ENCODE peak calls at places on chromosome 14, in eight cellular contexts. E is stomach, G is testis, J is A549, H is dorsolateral prefrontal cortex, C is sigmoid colon, W is astrocyte, Z is uterus. F is an unnamed sample.

GRCh38 chr14:70919774-70920173 is 12.5 kb downstream of the PCNX1 start:
- DNase-seq in J (no peak), Z (no peak), H (no peak), G (no peak), C (no peak), E (no peak), W (peak), F (no peak)

GRCh38 chr14:72126561-72126960 is 194.3 kb downstream of the RGS6 start:
- DNase-seq in G (no peak), C (no peak), J (no peak), H (no peak), E (no peak), Z (no peak), W (no peak), F (no peak)

GRCh38 chr14:90491868-90492560 is 95.2 kb downstream of the CALM1 start:
- DNase-seq in E (no peak), Z (no peak), H (no peak), J (no peak), G (no peak), W (peak), C (no peak), F (peak)

GRCh38 chr14:98955741-98956070 is 316.3 kb downstream of the BCL11B start:
- DNase-seq in W (no peak), Z (no peak), E (no peak), G (no peak), J (no peak), H (no peak), C (peak), F (no peak)

GRCh38 chr14:22122227-22123187 is 448.9 kb upstream of the OR4E1 start:
- DNase-seq in H (no peak), J (no peak), E (no peak), C (no peak), W (no peak), G (no peak), Z (no peak), F (no peak)

GRCh38 chr14:101774006-101774755 is 12.7 kb downstream of the PPP2R5C start:
- DNase-seq in H (peak), G (no peak), C (no peak), W (no peak), J (no peak), Z (no peak), E (no peak), F (peak)

GRCh38 chr14:64741200-64741599 is 37.0 kb downstream of the PLEKHG3 start:
- DNase-seq in W (no peak), C (no peak), J (no peak), Z (no peak), E (no peak), G (no peak), H (no peak), F (no peak)

GRCh38 chr14:99127651-99128167 is 144.3 kb downstream of the BCL11B start:
- DNase-seq in E (peak), Z (no peak), G (no peak), C (peak), W (peak), H (no peak), J (no peak), F (no peak)

GRCh38 chr14:103207404-103208072 is 84.3 kb downstream of the TNFAIP2 start:
- DNase-seq in G (peak), H (no peak), J (no peak), W (peak), E (peak), C (peak), Z (peak), F (no peak)

GRCh38 chr14:69331206-69331605 is 66.9 kb downstream of the ERH start:
- DNase-seq in E (no peak), W (no peak), H (no peak), Z (no peak), G (no peak), C (peak), J (no peak), F (no peak)

GRCh38 chr14:39734306-39734705 is 302.1 kb upstream of the FBXO33 start:
- DNase-seq in E (no peak), Z (no peak), G (no peak), C (no peak), J (no peak), W (no peak), H (no peak), F (no peak)

GRCh38 chr14:68789002-68789797 is 3.7 kb downstream of the ZFP36L1 start:
- DNase-seq in J (peak), E (peak), W (peak), G (peak), Z (peak), H (peak), C (peak), F (peak)

GRCh38 chr14:29216316-29216715 is 449.7 kb downstream of the FOXG1 start:
- DNase-seq in G (no peak), H (no peak), C (no peak), E (no peak), W (no peak), Z (no peak), J (no peak), F (no peak)

GRCh38 chr14:58785741-58786140 is 148.0 kb downstream of the DACT1 start:
- DNase-seq in W (no peak), E (no peak), Z (no peak), H (no peak), J (no peak), C (no peak), G (no peak), F (no peak)

GRCh38 chr14:26204954-26205479 is 392.8 kb downstream of the NOVA1 start:
- DNase-seq in E (peak), W (no peak), G (peak), J (no peak), Z (peak), C (peak), H (peak), F (no peak)

GRCh38 chr14:23085458-23085857 is 9.5 kb downstream of the ACIN1 start:
- DNase-seq in W (no peak), E (no peak), H (no peak), C (no peak), J (no peak), G (no peak), Z (no peak), F (no peak)

GRCh38 chr14:58513272-58513671 is 85.8 kb downstream of the KIAA0586 start:
- DNase-seq in G (no peak), H (no peak), E (no peak), C (no peak), W (no peak), J (no peak), Z (no peak), F (no peak)

GRCh38 chr14:100285021-100285912 is 21.0 kb downstream of the SLC25A29 start:
- DNase-seq in C (no peak), E (peak), G (peak), J (peak), W (no peak), H (peak), Z (peak), F (peak)

GRCh38 chr14:103650213-103650612 is 21.2 kb downstream of the KLC1 start:
- DNase-seq in Z (no peak), W (no peak), E (no peak), C (no peak), H (no peak), G (no peak), J (no peak), F (no peak)

GRCh38 chr14:24297190-24297964 is 2.2 kb downstream of the DHRS1 start:
- DNase-seq in E (no peak), Z (no peak), W (no peak), C (no peak), J (peak), G (no peak), H (no peak), F (no peak)

GRCh38 chr14:100451264-100451663 is 128.1 kb downstream of the SLC25A47 start:
- DNase-seq in W (no peak), Z (no peak), H (no peak), E (no peak), G (peak), C (no peak), J (no peak), F (no peak)

GRCh38 chr14:67167420-67168109 is 21.7 kb upstream of the GARIN2 start:
- DNase-seq in H (no peak), Z (no peak), C (no peak), E (no peak), W (peak), G (no peak), J (no peak), F (no peak)

GRCh38 chr14:31583043-31583442 is 21.8 kb downstream of the NUBPL start:
- DNase-seq in C (no peak), G (no peak), W (no peak), E (no peak), J (no peak), Z (no peak), H (no peak), F (no peak)

GRCh38 chr14:24959791-24960331 is 90.1 kb downstream of the STXBP6 start:
- DNase-seq in Z (no peak), E (no peak), C (no peak), W (no peak), G (no peak), J (no peak), H (no peak), F (no peak)

GRCh38 chr14:42854061-42854460 is 1247.4 kb downstream of the LRFN5 start:
- DNase-seq in H (no peak), G (no peak), C (no peak), W (no peak), J (no peak), E (no peak), Z (no peak), F (no peak)

GRCh38 chr14:73462078-73462715 is 3.9 kb upstream of the NUMB start:
- DNase-seq in C (peak), Z (peak), E (peak), J (peak), G (peak), W (peak), H (peak), F (no peak)
- H3K27ac ChIP-seq in C (peak), Z (peak), E (peak), J (peak), G (peak), W (no peak), H (peak), F (peak)

GRCh38 chr14:104680806-104681688 is 8.4 kb upstream of the INF2 start:
- DNase-seq in J (peak), Z (peak), G (peak), C (peak), W (peak), H (peak), E (peak), F (peak)

GRCh38 chr14:104680056-104680805 is 9.2 kb upstream of the INF2 start:
- DNase-seq in Z (peak), W (peak), G (no peak), H (peak), E (peak), C (peak), J (peak), F (no peak)

GRCh38 chr14:104677506-104678332 is 11.7 kb upstream of the INF2 start:
- DNase-seq in E (peak), C (peak), Z (peak), G (peak), H (peak), W (peak), J (peak), F (peak)

GRCh38 chr14:104678346-104678745 is 11.1 kb upstream of the INF2 start:
- DNase-seq in J (no peak), E (no peak), G (no peak), C (peak), W (no peak), Z (peak), H (no peak), F (no peak)

DNA sequence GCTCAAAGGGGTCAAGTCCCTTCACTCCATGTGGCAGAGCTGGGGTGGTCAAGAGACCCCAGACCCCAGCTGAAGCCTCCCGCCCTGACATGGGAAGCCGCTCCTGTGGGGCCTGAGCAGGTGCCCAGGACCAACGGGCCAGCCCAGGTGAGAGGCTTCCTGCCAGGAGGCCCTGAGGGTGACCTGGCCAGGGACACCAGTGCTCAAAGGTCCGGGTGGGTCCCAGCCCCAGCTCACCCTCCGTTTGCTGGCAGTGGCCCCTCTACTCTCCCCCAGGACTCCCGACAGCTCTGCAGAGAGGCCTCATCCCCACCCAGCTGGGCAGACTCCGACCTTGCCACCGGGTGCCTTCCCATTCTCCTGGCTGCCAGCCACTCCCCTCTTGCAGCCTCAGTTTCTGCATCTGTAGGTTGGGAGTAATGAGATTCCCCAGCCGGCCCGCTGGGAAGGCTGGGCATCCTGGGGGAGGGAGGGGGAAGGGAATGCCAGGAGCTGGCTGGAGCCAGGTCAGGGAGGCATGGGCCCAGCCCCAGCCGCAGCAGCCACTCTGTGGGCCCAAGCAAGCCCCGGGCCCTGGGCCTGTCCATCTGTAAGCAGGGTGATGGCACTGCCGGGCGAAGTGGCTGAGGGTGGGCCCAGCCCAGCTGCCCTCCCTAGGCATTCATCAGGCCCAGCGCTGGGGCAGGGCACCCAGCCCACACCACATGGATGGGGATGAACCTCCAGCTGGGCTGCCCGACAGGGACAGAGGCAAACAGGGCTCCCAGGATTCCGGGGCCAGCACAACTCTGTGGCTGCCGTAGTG is 10.3 kb upstream of the INF2 start:
- DNase-seq in G (no peak), Z (peak), H (peak), W (no peak), C (peak), J (no peak), E (no peak), F (no peak)
- H3K27ac ChIP-seq in G (peak), Z (peak), H (peak), W (peak), C (peak), J (peak), E (peak), F (peak)

DNA sequence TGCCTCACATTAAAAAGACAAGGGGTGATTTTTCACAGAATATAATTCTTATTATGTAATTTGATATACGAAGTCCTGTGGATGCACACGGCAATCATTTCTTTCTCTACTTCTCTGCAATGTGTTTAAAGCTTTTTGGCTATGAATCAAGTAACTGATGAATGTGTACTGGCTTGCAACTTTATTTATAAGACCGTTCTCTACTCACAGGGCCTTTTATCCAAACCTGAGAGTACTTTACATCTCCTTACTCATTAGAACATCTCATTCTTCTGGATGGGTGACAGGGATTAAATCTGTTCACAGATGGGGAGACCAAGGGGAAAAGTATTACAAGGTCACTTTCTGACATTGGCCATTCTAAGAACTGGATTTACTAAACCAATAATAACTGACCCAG is 215.8 kb upstream of the DIO2 start:
- DNase-seq in H (no peak), G (no peak), E (no peak), J (no peak), W (peak), C (no peak), Z (no peak), F (no peak)
- H3K27ac ChIP-seq in H (no peak), G (no peak), E (no peak), J (peak), W (no peak), C (no peak), Z (no peak), F (no peak)

DNA sequence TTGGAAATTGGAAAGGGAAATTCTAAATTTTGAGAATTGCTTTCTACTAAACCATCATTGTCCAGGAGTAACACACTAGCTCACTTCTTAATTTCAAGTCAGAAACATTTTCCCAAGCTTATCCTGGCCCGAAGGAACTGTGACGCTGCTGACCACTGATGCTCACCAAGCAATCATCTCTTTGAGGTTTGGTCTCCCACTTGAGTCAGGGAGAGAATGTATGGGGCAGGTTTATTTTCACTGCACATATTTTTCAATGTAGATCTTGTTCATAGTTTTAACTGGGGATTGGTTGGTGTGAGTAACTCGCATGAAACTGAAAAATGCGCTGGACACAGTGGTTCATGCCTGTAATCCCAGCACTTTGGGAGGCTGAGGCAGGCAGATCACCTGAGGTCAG is 12.9 kb upstream of the RNASE10 start:
- DNase-seq in Z (no peak), E (no peak), W (peak), H (no peak), C (no peak), J (no peak), G (no peak), F (no peak)
- H3K27ac ChIP-seq in Z (no peak), E (no peak), W (no peak), H (no peak), C (no peak), J (no peak), G (no peak), F (no peak)

GRCh38 chr14:49633650-49634546 is 1.1 kb downstream of the DNAAF2 start:
- DNase-seq in G (peak), E (peak), H (peak), J (peak), C (peak), Z (peak), W (peak), F (peak)
- H3K27ac ChIP-seq in G (peak), E (peak), H (peak), J (peak), C (peak), Z (peak), W (peak), F (peak)

GRCh38 chr14:75063491-75064204 is at the start of gene ACYP1:
- DNase-seq in E (peak), Z (peak), C (peak), W (peak), H (peak), J (peak), G (peak), F (peak)
- H3K27ac ChIP-seq in E (peak), Z (peak), C (peak), W (peak), H (no peak), J (peak), G (peak), F (peak)

GRCh38 chr14:89339158-89339557 is 77.9 kb downstream of the FOXN3 start:
- DNase-seq in J (no peak), G (no peak), H (no peak), C (no peak), E (no peak), W (no peak), Z (no peak), F (no peak)

GRCh38 chr14:89337912-89338311 is 79.1 kb downstream of the FOXN3 start:
- DNase-seq in J (no peak), W (no peak), G (peak), C (peak), Z (no peak), E (no peak), H (no peak), F (no peak)

GRCh38 chr14:89340200-89340667 is 76.8 kb downstream of the FOXN3 start:
- DNase-seq in Z (peak), C (no peak), J (no peak), E (no peak), W (peak), G (no peak), H (no peak), F (no peak)

GRCh38 chr14:89340782-89341181 is 76.3 kb downstream of the FOXN3 start:
- DNase-seq in J (no peak), H (no peak), C (no peak), Z (no peak), E (no peak), G (no peak), W (no peak), F (no peak)

DNA sequence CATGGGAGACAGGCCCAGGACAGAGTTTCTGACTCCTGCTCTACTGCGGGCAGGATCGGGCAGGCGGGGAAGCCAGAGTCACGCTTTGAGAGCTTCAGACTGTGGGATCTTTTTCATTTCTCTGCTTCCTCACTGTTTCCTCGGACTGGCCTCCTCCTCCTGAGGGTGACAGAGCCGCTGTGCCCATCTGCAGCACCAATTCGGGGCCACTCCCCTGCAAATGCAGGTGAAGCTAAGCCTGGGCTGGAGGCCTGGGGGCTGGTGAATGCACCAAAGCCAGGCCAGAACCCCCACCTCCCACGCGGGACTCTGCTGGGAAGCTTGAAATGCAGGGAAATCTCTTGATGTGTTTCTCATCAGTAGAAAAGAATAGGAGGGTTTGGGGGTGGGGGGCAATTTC is 77.5 kb downstream of the FOXN3 start:
- DNase-seq in C (no peak), W (no peak), E (no peak), Z (no peak), H (no peak), G (no peak), J (no peak), F (no peak)
- H3K27ac ChIP-seq in C (peak), W (no peak), E (peak), Z (peak), H (no peak), G (peak), J (peak), F (no peak)

F was measured in caudate nucleus.